ENCODE peak calls at places on chromosomes 4 and X, in nine cellular contexts. Y, F, V, C, J, O, G, S and K are unnamed samples.

GRCh38 chrX:30373479-30373878 is 64.3 kb upstream of the NR0B1 start:
- DNase-seq in Y (no peak), F (no peak), V (no peak), C (no peak), J (no peak), O (no peak), G (no peak), S (no peak), K (peak; percentile 5)

GRCh38 chr4:151260526-151260925 is 16.4 kb upstream of the PRSS48 start:
- DNase-seq in Y (no peak), F (peak; percentile 6), V (no peak), C (no peak), J (no peak), O (no peak), G (no peak), S (no peak), K (peak; percentile 19)

GRCh38 chr4:4860803-4861591 is 1.5 kb downstream of the MSX1 start:
- DNase-seq in Y (no peak), F (peak; percentile 54), V (no peak), C (no peak), J (peak; percentile 68), O (no peak), G (no peak), S (no peak), K (no peak)

GRCh38 chr4:118867311-118868067 is 21.2 kb upstream of the SYNPO2 start:
- DNase-seq in Y (no peak), F (peak; percentile 64), V (no peak), C (no peak), J (no peak), O (peak; percentile 66), G (no peak), S (no peak), K (no peak)

GRCh38 chr4:2304321-2304876 is 42.5 kb upstream of the MXD4 start:
- DNase-seq in Y (no peak), F (no peak), V (no peak), C (no peak), J (no peak), O (no peak), G (no peak), S (no peak), K (no peak)

GRCh38 chr4:106691749-106692148 is 323.2 kb upstream of the GIMD1 start:
- DNase-seq in Y (no peak), F (no peak), V (no peak), C (peak; percentile 59), J (no peak), O (no peak), G (no peak), S (no peak), K (no peak)

GRCh38 chr4:7058792-7059191 is 9.1 kb downstream of the GRPEL1 start:
- DNase-seq in Y (no peak), F (no peak), V (no peak), C (no peak), J (no peak), O (no peak), G (no peak), S (no peak), K (no peak)

GRCh38 chr4:158682071-158682470 is 10.0 kb downstream of the ETFDH start:
- DNase-seq in Y (no peak), F (no peak), V (no peak), C (no peak), J (no peak), O (no peak), G (no peak), S (no peak), K (no peak)

GRCh38 chrX:64204701-64205440 is 637 bp downstream of the AMER1 start:
- DNase-seq in Y (peak; percentile 45), F (peak; percentile 26), V (peak; percentile 38), C (peak; percentile 35), J (peak; percentile 53), O (peak; percentile 36), G (peak; percentile 40), S (peak; percentile 69), K (no peak)

GRCh38 chr4:9703391-9703790 is 78.0 kb upstream of the DRD5 start:
- DNase-seq in Y (peak; percentile 43), F (peak; percentile 5), V (peak; percentile 51), C (peak; percentile 48), J (peak; percentile 94), O (peak; percentile 14), G (peak; percentile 90), S (peak; percentile 84), K (no peak)

GRCh38 chr4:176499518-176499917 is 179.8 kb downstream of the SPCS3 start:
- DNase-seq in Y (no peak), F (peak; percentile 71), V (no peak), C (peak; percentile 43), J (no peak), O (peak; percentile 75), G (no peak), S (no peak), K (peak; percentile 7)

GRCh38 chrX:125710403-125711062 is 390.9 kb downstream of the TEX13C start:
- DNase-seq in Y (no peak), F (no peak), V (no peak), C (no peak), J (no peak), O (no peak), G (no peak), S (peak; percentile 25), K (no peak)

GRCh38 chr4:103137446-103137827 is 37.8 kb upstream of the BDH2 start:
- DNase-seq in Y (no peak), F (peak; percentile 19), V (peak; percentile 5), C (peak; percentile 24), J (no peak), O (no peak), G (no peak), S (no peak), K (no peak)

GRCh38 chr4:65249111-65249510 is 421.2 kb downstream of the EPHA5 start:
- DNase-seq in Y (no peak), F (no peak), V (no peak), C (no peak), J (no peak), O (no peak), G (no peak), S (no peak), K (no peak)

GRCh38 chr4:27027428-27027827 is 166.8 kb downstream of the STIM2 start:
- DNase-seq in Y (no peak), F (no peak), V (no peak), C (no peak), J (no peak), O (no peak), G (no peak), S (no peak), K (no peak)

GRCh38 chrX:30301977-30302376 is 7.2 kb downstream of the NR0B1 start:
- DNase-seq in Y (no peak), F (peak; percentile 11), V (peak; percentile 29), C (peak; percentile 54), J (no peak), O (peak; percentile 53), G (no peak), S (no peak), K (no peak)

GRCh38 chrX:9611436-9612145 is 146.7 kb downstream of the TBL1X start:
- DNase-seq in Y (no peak), F (peak; percentile 46), V (no peak), C (no peak), J (no peak), O (no peak), G (peak; percentile 14), S (no peak), K (no peak)

DNA sequence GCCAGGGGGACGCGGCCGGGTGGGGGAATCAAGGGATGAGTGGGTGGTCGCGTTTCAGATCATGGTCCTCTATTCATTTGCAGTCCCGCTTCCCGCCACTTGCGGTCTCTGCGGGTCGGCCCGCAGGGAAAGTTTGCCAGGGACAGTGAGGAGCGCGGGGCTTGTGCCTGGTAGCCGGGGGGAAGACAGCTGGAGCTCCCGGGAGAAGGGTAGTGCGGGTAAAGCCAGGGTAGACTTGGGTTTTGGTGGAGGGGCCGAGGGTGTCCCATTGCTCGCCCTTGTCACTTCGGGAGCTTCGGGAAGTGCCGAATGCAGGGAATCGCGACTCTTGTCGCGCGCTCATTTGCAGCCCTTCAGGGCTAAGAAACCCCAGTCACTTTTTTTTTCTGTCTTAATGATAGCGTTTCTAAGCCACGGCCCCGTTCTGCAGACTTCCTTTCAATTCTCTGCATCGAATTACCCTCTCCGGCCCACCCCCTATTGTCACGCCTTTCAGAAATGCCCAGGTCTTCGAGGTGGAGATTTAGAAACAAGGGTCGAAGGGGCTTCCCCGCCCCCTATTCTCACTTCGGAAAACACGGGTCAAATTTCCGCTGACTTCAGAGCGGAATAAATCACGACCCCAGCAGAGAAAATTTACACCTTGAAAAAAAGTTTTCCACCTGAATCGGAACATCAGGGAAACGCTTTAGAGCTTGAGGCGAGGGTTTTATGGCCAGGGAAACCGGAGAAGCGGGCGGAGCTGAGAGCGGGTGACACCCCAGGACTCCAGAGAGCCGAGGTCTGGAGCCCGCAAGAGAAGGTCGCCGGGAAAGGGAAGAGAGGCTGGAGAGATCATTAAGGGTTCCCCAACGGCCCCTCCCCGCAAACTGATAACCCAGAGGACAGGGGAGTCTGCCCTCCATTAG is 1.4 kb downstream of the SHISA3 start:
- DNase-seq in Y (no peak), F (no peak), V (no peak), C (no peak), J (peak; percentile 64), O (no peak), G (peak; percentile 44), S (no peak), K (no peak)
- H3K4me3 ChIP-seq in Y (peak overlapping the region; percentile 78), F (no peak overlapping the region), V (no peak overlapping the region), C (no peak overlapping the region), J (peak overlapping the region; percentile 64), O (peak overlapping the region; percentile 19), G (peak overlapping the region; percentile 60), S (peak overlapping the region; percentile 55), K (peak overlapping the region; percentile 36)

GRCh38 chrX:139201924-139202323 is 328.6 kb upstream of the F9 start:
- DNase-seq in Y (no peak), F (no peak), V (no peak), C (no peak), J (no peak), O (no peak), G (no peak), S (no peak), K (no peak)
- TF ChIP-seq CTCF in Y (no peak), F (no peak), V (no peak), C (no peak), J (no peak), O (no peak), G (no peak), S (no peak), K (no peak)

DNA sequence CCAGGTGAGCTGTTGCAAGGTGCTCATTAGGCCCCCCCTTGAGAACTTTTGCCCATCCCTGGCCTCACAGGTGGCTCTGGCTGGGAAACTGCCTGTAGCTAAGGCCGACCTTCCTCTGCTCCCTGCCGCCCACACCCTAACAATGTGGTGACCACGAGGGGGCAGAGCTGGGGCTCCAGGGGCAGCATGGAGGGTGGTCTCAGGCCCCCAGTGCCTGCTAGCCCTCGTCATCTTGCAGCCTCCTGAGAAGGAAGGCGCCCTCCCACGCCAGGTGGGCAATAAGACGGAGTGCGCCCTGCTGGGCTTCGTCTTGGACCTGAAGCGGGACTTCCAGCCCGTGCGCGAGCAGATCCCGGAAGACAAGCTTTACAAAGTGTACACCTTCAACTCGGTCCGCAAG is 32.4 kb downstream of the ATP2B3 start:
- DNase-seq in Y (no peak), F (no peak), V (no peak), C (no peak), J (peak; percentile 54), O (no peak), G (no peak), S (no peak), K (no peak)
- H3K4me3 ChIP-seq in Y (no peak overlapping the region), F (no peak overlapping the region), V (no peak overlapping the region), C (no peak overlapping the region), J (no peak overlapping the region), O (no peak overlapping the region), G (no peak overlapping the region), S (no peak overlapping the region), K (no peak overlapping the region)

GRCh38 chr4:80202784-80203553 is 5.7 kb downstream of the PRDM8 start:
- DNase-seq in Y (no peak), F (no peak), V (no peak), C (peak; percentile 35), J (peak; percentile 70), O (no peak), G (no peak), S (peak; percentile 68), K (no peak)
- TF ChIP-seq CTCF in Y (no peak), F (no peak), V (no peak), C (no peak), J (no peak), O (no peak), G (no peak), S (no peak), K (no peak)